ENCODE peak calls at places on chromosomes 16 and 17, in four cellular contexts. S, A, F and W are unnamed samples.

GRCh38 chr17:77602883-77603640 is 355.4 kb upstream of the TNRC6C start:
- DNase-seq in S (no peak), A (no peak), F (no peak), W (peak; percentile 4)

GRCh38 chr17:34241062-34241461 is 14.0 kb upstream of the CCL2 start:
- DNase-seq in S (peak; percentile 47), A (no peak), F (no peak), W (peak; percentile 4)

GRCh38 chr17:50482516-50482915 is 3.9 kb downstream of the RSAD1 start:
- DNase-seq in S (peak; percentile 91), A (peak; percentile 97), F (peak; percentile 59), W (peak; percentile 93)

GRCh38 chr17:76408037-76408849 is 23.8 kb downstream of the SPHK1 start:
- DNase-seq in S (peak; percentile 70), A (peak; percentile 81), F (peak; percentile 49), W (peak; percentile 87)

GRCh38 chr17:43330876-43331639 is 67.7 kb upstream of the ARL4D start:
- DNase-seq in S (no peak), A (peak; percentile 24), F (no peak), W (peak; percentile 14)

GRCh38 chr17:62755139-62755851 is 52.8 kb downstream of the MARCHF10 start:
- DNase-seq in S (no peak), A (no peak), F (no peak), W (peak; percentile 45)

GRCh38 chr17:79749156-79749815 is 18.5 kb downstream of the ENPP7 start:
- DNase-seq in S (peak; percentile 66), A (no peak), F (no peak), W (no peak)

GRCh38 chr16:85416267-85417109 is 196.6 kb upstream of the GSE1 start:
- DNase-seq in S (peak; percentile 83), A (peak; percentile 76), F (peak; percentile 46), W (no peak)

GRCh38 chr16:11561440-11561797 is 25.3 kb downstream of the LITAF start:
- DNase-seq in S (no peak), A (no peak), F (no peak), W (no peak)

GRCh38 chr16:84084570-84085270 is 32.0 kb downstream of the MBTPS1 start:
- DNase-seq in S (peak; percentile 75), A (peak; percentile 82), F (peak; percentile 40), W (peak; percentile 78)

GRCh38 chr17:34586346-34586846 is 7.0 kb downstream of the TMEM132E start:
- DNase-seq in S (no peak), A (no peak), F (no peak), W (no peak)

GRCh38 chr17:82959990-82960418 is 119.4 kb upstream of the METRNL start:
- DNase-seq in S (no peak), A (no peak), F (no peak), W (no peak)

GRCh38 chr17:80446645-80447405 is 29.6 kb downstream of the NPTX1 start:
- DNase-seq in S (peak; percentile 62), A (peak; percentile 23), F (no peak), W (no peak)

GRCh38 chr17:38693700-38694329 is 11.3 kb upstream of the MLLT6 start:
- DNase-seq in S (peak; percentile 76), A (no peak), F (no peak), W (peak; percentile 76)

GRCh38 chr17:76793775-76794174 is 55.9 kb downstream of the MFSD11 start:
- DNase-seq in S (peak; percentile 33), A (peak; percentile 51), F (no peak), W (peak; percentile 45)

GRCh38 chr16:89953671-89954406 is 5.3 kb downstream of the DEF8 start:
- DNase-seq in S (no peak), A (no peak), F (no peak), W (no peak)

GRCh38 chr16:4200781-4201137 is 41.1 kb downstream of the SRL start:
- DNase-seq in S (peak; percentile 70), A (no peak), F (no peak), W (no peak)

GRCh38 chr17:50170662-50171370 is 5.0 kb downstream of the SGCA start:
- DNase-seq in S (no peak), A (no peak), F (no peak), W (no peak)

GRCh38 chr17:73560661-73561060 is 83.6 kb downstream of the SDK2 start:
- DNase-seq in S (no peak), A (no peak), F (no peak), W (no peak)

GRCh38 chr17:75392559-75392958 is 12.9 kb downstream of the GRB2 start:
- DNase-seq in S (no peak), A (no peak), F (no peak), W (no peak)

GRCh38 chr17:9843152-9844010 is 17.7 kb downstream of the GLP2R start:
- DNase-seq in S (no peak), A (no peak), F (no peak), W (no peak)

GRCh38 chr17:19386974-19387920 is at the start of gene MFAP4:
- DNase-seq in S (peak; percentile 87), A (peak; percentile 67), F (no peak), W (peak; percentile 16)

GRCh38 chr17:73278465-73279453 is 17.1 kb upstream of the CPSF4L start:
- DNase-seq in S (peak; percentile 31), A (no peak), F (no peak), W (peak; percentile 94)

GRCh38 chr17:58335779-58336455 is 7.3 kb upstream of the TSPOAP1 start:
- DNase-seq in S (no peak), A (no peak), F (no peak), W (no peak)

GRCh38 chr16:20704281-20704680 is 6.8 kb upstream of the ACSM1 start:
- DNase-seq in S (no peak), A (no peak), F (no peak), W (no peak)

GRCh38 chr16:87586201-87586782 is 16.0 kb upstream of the JPH3 start:
- DNase-seq in S (no peak), A (no peak), F (no peak), W (no peak)

GRCh38 chr16:6481894-6482293 is 850.8 kb upstream of the RBFOX1 start:
- DNase-seq in S (no peak), A (no peak), F (no peak), W (peak; percentile 24)

GRCh38 chr17:43974541-43975315 is 21.0 kb upstream of the PYY start:
- DNase-seq in S (no peak), A (no peak), F (no peak), W (no peak)

GRCh38 chr17:7404737-7405412 is 978 bp upstream of the TMEM256 start:
- DNase-seq in S (peak; percentile 91), A (peak; percentile 81), F (peak; percentile 61), W (no peak)

GRCh38 chr16:50267651-50268050 is 1.3 kb downstream of the ADCY7 start:
- DNase-seq in S (no peak), A (no peak), F (no peak), W (no peak)

GRCh38 chr17:28466521-28467048 is 6.9 kb upstream of the SLC13A2 start:
- DNase-seq in S (no peak), A (no peak), F (no peak), W (no peak)

GRCh38 chr17:76048711-76049110 is 21.6 kb upstream of the EVPL start:
- DNase-seq in S (no peak), A (peak; percentile 73), F (no peak), W (no peak)

GRCh38 chr17:15307686-15308085 is 33.7 kb downstream of the TEKT3 start:
- DNase-seq in S (no peak), A (no peak), F (no peak), W (no peak)

GRCh38 chr17:77489239-77489897 is 348.6 kb downstream of the SEC14L1 start:
- DNase-seq in S (no peak), A (no peak), F (no peak), W (no peak)